ENCODE peak calls at places on chromosomes 4 and X, in six cellular contexts. S is WTC11, B is GM12878, V is HepG2, U is H1, N is K562. F is an unnamed sample.

GRCh38 chr4:147732516-147733193 is 767 bp downstream of the ARHGAP10 start:
- DNase-seq in S (peak), B (no peak), V (no peak), U (peak), N (no peak), F (peak)

GRCh38 chr4:99468891-99469290 is 33.7 kb upstream of the ADH7 start:
- DNase-seq in S (no peak), B (no peak), V (no peak), U (no peak), N (no peak), F (no peak)

GRCh38 chrX:136759968-136760367 is 20.8 kb downstream of the ARHGEF6 start:
- DNase-seq in S (no peak), B (peak), V (no peak), U (no peak), N (no peak), F (peak)

GRCh38 chrX:30892591-30892990 is 3.5 kb upstream of the TAB3 start:
- DNase-seq in S (no peak), B (no peak), V (no peak), U (no peak), N (no peak), F (peak)

GRCh38 chr4:187357861-187358260 is 634.2 kb upstream of the FAT1 start:
- DNase-seq in S (no peak), B (no peak), V (no peak), U (no peak), N (no peak), F (peak)

GRCh38 chr4:95250544-95251137 is 298.1 kb downstream of the UNC5C start:
- DNase-seq in S (no peak), B (no peak), V (no peak), U (no peak), N (no peak), F (no peak)

GRCh38 chrX:22577181-22577580 is 304.5 kb downstream of the CBLL2 start:
- DNase-seq in S (no peak), B (no peak), V (no peak), U (no peak), N (no peak), F (no peak)

GRCh38 chr4:1077711-1078477 is 35.5 kb downstream of the RNF212 start:
- DNase-seq in S (no peak), B (no peak), V (no peak), U (no peak), N (no peak), F (no peak)

GRCh38 chr4:61397174-61397573 is 197.0 kb downstream of the ADGRL3 start:
- DNase-seq in S (no peak), B (no peak), V (no peak), U (no peak), N (no peak), F (no peak)

GRCh38 chrX:123773258-123773978 is 40.6 kb upstream of the THOC2 start:
- DNase-seq in S (no peak), B (no peak), V (no peak), U (no peak), N (no peak), F (no peak)

GRCh38 chr4:178598672-178599071 is 1156.4 kb upstream of the AGA start:
- DNase-seq in S (no peak), B (no peak), V (no peak), U (no peak), N (no peak), F (no peak)

GRCh38 chr4:53928825-53929224 is 135.6 kb downstream of the CHIC2 start:
- DNase-seq in S (no peak), B (no peak), V (no peak), U (no peak), N (no peak), F (no peak)

GRCh38 chr4:159105063-159105414 is 2.2 kb downstream of the RAPGEF2 start:
- DNase-seq in S (no peak), B (no peak), V (no peak), U (no peak), N (no peak), F (no peak)

GRCh38 chr4:10944321-10944720 is 259.8 kb upstream of the CLNK start:
- DNase-seq in S (no peak), B (no peak), V (no peak), U (no peak), N (no peak), F (no peak)

GRCh38 chr4:107125496-107125895 is 89.4 kb upstream of the DKK2 start:
- DNase-seq in S (no peak), B (no peak), V (no peak), U (no peak), N (no peak), F (no peak)

DNA sequence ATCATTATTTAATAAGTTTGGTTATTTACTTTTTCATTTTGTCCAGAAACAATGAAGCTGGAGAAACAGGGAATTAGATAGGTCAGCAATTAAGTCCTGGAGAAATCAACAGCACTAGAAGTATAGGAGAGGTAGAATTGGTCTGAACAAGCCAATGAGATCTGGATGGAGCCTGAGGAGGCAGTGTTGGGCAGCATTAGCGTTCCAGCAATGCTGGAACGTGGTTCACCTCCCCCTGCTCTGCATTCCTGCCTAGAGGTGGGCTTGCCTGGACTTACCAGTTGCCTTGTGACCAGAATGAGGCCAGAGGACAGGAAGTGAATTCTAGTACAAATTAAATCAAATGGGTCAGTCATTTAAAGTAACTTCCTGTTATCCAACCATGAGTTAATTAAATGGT is 4.6 kb downstream of the RASSF6 start:
- DNase-seq in S (peak), B (no peak), V (peak), U (no peak), N (no peak), F (peak)
- TF ChIP-seq CREB1 in S (no peak), B (no peak), V (no peak), U (no peak), N (no peak), F (no peak)

DNA sequence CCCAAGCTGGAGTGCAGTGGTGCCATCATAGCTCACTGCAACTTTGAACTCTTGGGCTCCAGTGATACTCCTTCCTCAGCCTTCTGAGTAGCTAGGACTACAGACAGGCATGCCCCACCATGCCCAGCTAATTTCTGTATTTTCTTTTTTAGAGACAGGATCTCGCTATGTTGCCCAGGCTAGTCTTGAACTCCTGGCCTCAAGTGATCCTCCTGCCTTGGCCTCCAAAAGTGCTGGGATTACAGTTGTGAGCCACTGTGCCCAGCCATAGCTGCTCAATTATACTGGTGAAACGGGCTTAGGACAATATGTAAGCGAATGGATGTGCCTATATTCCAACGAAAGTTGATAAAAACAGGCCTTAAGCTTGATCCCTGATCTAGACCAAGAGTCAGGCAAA is 13.1 kb downstream of the CASP3 start:
- DNase-seq in S (no peak), B (no peak), V (no peak), U (no peak), N (no peak), F (no peak)
- TF ChIP-seq CREB1 in S (no peak), B (no peak), V (no peak), U (no peak), N (no peak), F (no peak)

DNA sequence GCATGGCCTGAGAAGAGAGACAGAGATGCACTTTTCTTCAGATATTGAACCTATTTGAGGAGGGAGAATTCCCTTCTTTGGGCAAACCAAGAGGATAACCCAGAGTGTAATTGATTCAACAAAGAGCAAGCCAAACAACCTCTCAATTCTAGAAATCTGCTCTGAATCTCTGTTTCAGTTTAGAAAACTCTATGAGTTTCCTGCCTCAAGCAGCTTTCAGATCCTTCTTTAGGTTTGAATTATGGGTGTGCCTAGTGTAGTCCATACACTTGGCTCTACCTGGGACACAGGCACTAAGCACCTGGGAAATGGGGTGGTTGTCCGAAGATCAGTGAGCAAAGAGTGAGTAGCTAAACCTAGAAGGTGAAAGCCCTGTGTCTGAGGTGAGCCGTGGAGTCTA is 52.0 kb upstream of the MTMR8 start:
- DNase-seq in S (no peak), B (no peak), V (no peak), U (no peak), N (no peak), F (no peak)
- TF ChIP-seq CREB1 in S (no peak), B (no peak), V (no peak), U (no peak), N (no peak), F (no peak)

GRCh38 chr4:152778656-152779512 is 646 bp downstream of the TIGD4 start:
- DNase-seq in S (peak), B (no peak), V (peak), U (no peak), N (peak), F (peak)

GRCh38 chr4:152777488-152777887 is 2.0 kb downstream of the TIGD4 start:
- DNase-seq in S (no peak), B (no peak), V (no peak), U (no peak), N (no peak), F (no peak)

GRCh38 chr4:152776352-152776751 is 3.2 kb downstream of the TIGD4 start:
- DNase-seq in S (no peak), B (no peak), V (no peak), U (no peak), N (no peak), F (no peak)

GRCh38 chr4:152779513-152780266 is at the start of the genes ARFIP1 and TIGD4:
- DNase-seq in S (peak), B (peak), V (peak), U (peak), N (peak), F (peak)

GRCh38 chr4:152780267-152780811 is 585 bp downstream of the ARFIP1 start:
- DNase-seq in S (no peak), B (no peak), V (peak), U (no peak), N (peak), F (peak)
- TF ChIP-seq CREB1 in S (no peak), B (no peak), V (no peak), U (no peak), N (no peak), F (no peak)

DNA sequence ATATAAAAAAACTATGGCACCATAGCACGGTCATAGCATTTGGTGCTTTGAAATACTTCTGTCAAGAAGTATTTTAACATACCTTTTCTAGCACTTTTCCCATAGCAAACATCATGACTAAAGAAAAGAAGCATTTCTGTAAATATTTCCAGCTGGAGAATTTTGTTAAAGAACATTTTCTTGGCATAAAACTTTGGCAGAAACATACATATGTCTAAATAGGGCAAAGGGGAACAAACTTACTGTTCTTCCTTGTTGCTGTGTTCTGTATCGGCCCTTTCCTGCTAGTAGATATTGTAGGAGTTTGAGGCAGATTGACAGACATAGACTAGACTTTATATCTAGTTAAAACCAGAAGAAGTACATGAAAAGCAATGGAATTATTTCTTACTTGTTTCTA is 2368.5 kb downstream of the PCDH7 start:
- DNase-seq in S (no peak), B (no peak), V (no peak), U (no peak), N (no peak), F (no peak)
- TF ChIP-seq CREB1 in S (no peak), B (no peak), V (no peak), U (no peak), N (no peak), F (no peak)

GRCh38 chr4:151486166-151486565 is 77.2 kb downstream of the FHIP1A start:
- DNase-seq in S (no peak), B (no peak), V (no peak), U (no peak), N (no peak), F (no peak)

GRCh38 chr4:151485541-151486131 is 76.7 kb downstream of the FHIP1A start:
- DNase-seq in S (no peak), B (no peak), V (no peak), U (no peak), N (no peak), F (peak)

GRCh38 chr4:151484396-151485102 is 75.6 kb downstream of the FHIP1A start:
- DNase-seq in S (peak), B (no peak), V (peak), U (no peak), N (no peak), F (peak)

GRCh38 chr4:151489462-151490203 is 80.7 kb downstream of the FHIP1A start:
- DNase-seq in S (peak), B (no peak), V (peak), U (peak), N (no peak), F (peak)

GRCh38 chr4:151488968-151489367 is 80.0 kb downstream of the FHIP1A start:
- DNase-seq in S (no peak), B (no peak), V (no peak), U (no peak), N (no peak), F (no peak)
- TF ChIP-seq CREB1 in S (no peak), B (no peak), V (no peak), U (no peak), N (no peak), F (no peak)

DNA sequence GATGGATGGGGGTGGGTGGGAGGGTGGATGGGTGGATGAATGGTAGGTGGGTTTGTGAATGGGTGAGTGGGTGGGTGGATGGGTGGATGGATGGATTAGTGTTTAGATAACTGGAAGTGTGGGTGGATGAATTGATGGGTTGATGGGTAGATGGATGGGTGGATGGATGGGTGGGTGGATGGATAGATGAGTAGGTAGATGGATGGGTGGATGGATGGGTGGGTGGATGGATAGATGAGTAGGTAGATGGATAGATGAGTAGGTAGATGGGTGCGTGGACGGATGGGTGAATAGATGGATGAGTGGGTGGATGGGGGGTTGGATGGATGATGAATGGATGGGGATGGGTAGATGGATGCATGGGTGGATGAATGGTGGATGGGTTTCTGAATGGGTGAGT is 20.3 kb upstream of the ASMTL start:
- DNase-seq in S (no peak), B (no peak), V (no peak), U (no peak), N (no peak), F (no peak)
- TF ChIP-seq CREB1 in S (no peak), B (no peak), V (no peak), U (no peak), N (no peak), F (no peak)

GRCh38 chr4:17315459-17315858 is 196.4 kb downstream of the QDPR start:
- DNase-seq in S (no peak), B (no peak), V (no peak), U (no peak), N (no peak), F (no peak)

GRCh38 chr4:17310269-17310652 is 201.6 kb downstream of the QDPR start:
- DNase-seq in S (no peak), B (peak), V (no peak), U (no peak), N (no peak), F (no peak)

GRCh38 chr4:17313194-17313593 is 198.7 kb downstream of the QDPR start:
- DNase-seq in S (no peak), B (no peak), V (no peak), U (no peak), N (no peak), F (no peak)

DNA sequence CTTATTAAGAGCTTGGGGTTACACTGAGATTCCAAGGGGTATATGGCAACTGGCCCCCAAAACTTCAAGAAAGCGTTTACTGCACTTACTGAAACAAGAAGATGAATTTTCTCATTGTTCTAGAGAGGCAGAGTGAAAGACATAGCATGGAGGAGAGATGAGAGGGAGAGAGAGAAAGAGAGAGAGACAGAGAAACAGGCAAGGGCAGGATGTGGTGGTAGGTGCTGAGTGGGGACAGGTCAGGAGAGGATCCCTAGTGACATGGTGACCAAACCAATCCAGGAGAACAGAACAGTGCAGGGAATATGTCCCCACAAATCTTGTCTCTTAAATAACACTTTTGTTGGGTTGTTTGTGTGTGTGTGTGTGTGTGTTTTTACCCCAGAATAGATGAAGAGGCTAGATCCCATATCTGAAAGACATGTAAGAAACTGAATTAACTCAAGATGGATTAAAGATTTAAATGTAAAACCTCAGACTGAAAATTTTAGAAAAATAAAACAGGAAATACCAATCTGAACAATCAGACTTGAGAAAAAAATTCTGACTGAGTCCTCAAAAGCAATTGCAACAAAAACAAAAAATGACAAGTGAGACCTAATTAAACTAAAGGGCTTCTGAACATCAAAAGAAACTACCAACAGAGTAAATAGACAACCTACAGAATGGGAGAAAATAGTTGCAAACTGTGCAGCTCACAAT is 202.2 kb downstream of the QDPR start:
- DNase-seq in S (no peak), B (no peak), V (no peak), U (no peak), N (no peak), F (no peak)
- TF ChIP-seq CREB1 in S (no peak), B (no peak), V (no peak), U (no peak), N (no peak), F (no peak)

GRCh38 chr4:35912174-35912573 is 332.1 kb downstream of the ARAP2 start:
- DNase-seq in S (no peak), B (peak), V (no peak), U (no peak), N (no peak), F (no peak)
- TF ChIP-seq CREB1 in S (no peak), B (no peak), V (no peak), U (no peak), N (no peak), F (no peak)

GRCh38 chrX:71867680-71868079 is 43.0 kb upstream of the NHSL2 start:
- DNase-seq in S (no peak), B (no peak), V (no peak), U (no peak), N (no peak), F (no peak)

GRCh38 chrX:71871367-71871766 is 39.3 kb upstream of the NHSL2 start:
- DNase-seq in S (no peak), B (no peak), V (no peak), U (no peak), N (no peak), F (no peak)

GRCh38 chrX:71873459-71873833 is 37.2 kb upstream of the NHSL2 start:
- DNase-seq in S (no peak), B (no peak), V (no peak), U (no peak), N (no peak), F (no peak)

GRCh38 chrX:71872542-71873458 is 37.8 kb upstream of the NHSL2 start:
- DNase-seq in S (no peak), B (no peak), V (no peak), U (no peak), N (no peak), F (no peak)

GRCh38 chrX:71870337-71871098 is 40.1 kb upstream of the NHSL2 start:
- DNase-seq in S (peak), B (no peak), V (peak), U (peak), N (no peak), F (peak)
- TF ChIP-seq CREB1 in S (no peak), B (no peak), V (no peak), U (no peak), N (no peak), F (no peak)

F was measured in GM23338.